ENCODE peak calls at places on chromosome 12, in eight cellular contexts. P is uterus; F is AG04450; K is right lobe of liver; E is stomach; Q is CD8-positive, alpha-beta T cell; H is left lung; U is fibroblast of lung. D is an unnamed sample.

GRCh38 chr12:65998031-65998430 is 132.5 kb downstream of the LLPH start:
- DNase-seq in U (no peak), F (no peak), P (no peak), Q (no peak), E (no peak), H (no peak), K (no peak), D (no peak)

GRCh38 chr12:74896186-74896585 is 313.5 kb downstream of the KCNC2 start:
- DNase-seq in F (peak; percentile 1), Q (no peak), H (no peak), U (no peak), E (no peak), P (no peak), K (no peak), D (no peak)

GRCh38 chr12:23771230-23771949 is 178.1 kb downstream of the SOX5 start:
- DNase-seq in U (no peak), Q (no peak), F (no peak), H (no peak), K (peak; percentile 86), P (no peak), E (no peak), D (peak; percentile 86)

GRCh38 chr12:117968826-117969659 is at the start of gene KSR2:
- DNase-seq in K (peak; percentile 43), U (no peak), F (no peak), P (no peak), H (peak; percentile 90), Q (peak; percentile 49), E (peak; percentile 82), D (peak; percentile 40)

GRCh38 chr12:58364389-58365086 is 423.2 kb downstream of the ATP23 start:
- DNase-seq in P (no peak), Q (no peak), U (peak; percentile 98), E (no peak), H (no peak), K (no peak), F (peak; percentile 97), D (no peak)

GRCh38 chr12:112031472-112031871 is 18.2 kb downstream of the ERP29 start:
- DNase-seq in F (no peak), K (no peak), U (no peak), Q (no peak), P (no peak), H (no peak), E (no peak), D (no peak)

GRCh38 chr12:120252071-120252906 is 13.2 kb downstream of the PXN start:
- DNase-seq in P (no peak), K (no peak), E (no peak), F (no peak), U (no peak), H (no peak), Q (peak; percentile 81), D (no peak)

GRCh38 chr12:130952106-130952505 is 1.6 kb upstream of the ADGRD1 start:
- DNase-seq in H (no peak), E (no peak), U (no peak), P (peak; percentile 63), F (no peak), Q (no peak), K (no peak), D (no peak)

GRCh38 chr12:49565119-49565955 is 2.6 kb downstream of the MCRS1 start:
- DNase-seq in P (no peak), Q (no peak), E (no peak), F (no peak), U (no peak), K (no peak), H (peak; percentile 35), D (no peak)

GRCh38 chr12:47805417-47805816 is 14.3 kb downstream of the HDAC7 start:
- DNase-seq in U (peak; percentile 43), P (no peak), Q (no peak), F (no peak), E (no peak), K (no peak), H (no peak), D (no peak)

GRCh38 chr12:57765003-57765697 is 1.7 kb downstream of the CYP27B1 start:
- DNase-seq in Q (peak; percentile 70), U (no peak), E (peak; percentile 45), P (no peak), H (peak; percentile 86), F (no peak), K (no peak), D (no peak)

DNA sequence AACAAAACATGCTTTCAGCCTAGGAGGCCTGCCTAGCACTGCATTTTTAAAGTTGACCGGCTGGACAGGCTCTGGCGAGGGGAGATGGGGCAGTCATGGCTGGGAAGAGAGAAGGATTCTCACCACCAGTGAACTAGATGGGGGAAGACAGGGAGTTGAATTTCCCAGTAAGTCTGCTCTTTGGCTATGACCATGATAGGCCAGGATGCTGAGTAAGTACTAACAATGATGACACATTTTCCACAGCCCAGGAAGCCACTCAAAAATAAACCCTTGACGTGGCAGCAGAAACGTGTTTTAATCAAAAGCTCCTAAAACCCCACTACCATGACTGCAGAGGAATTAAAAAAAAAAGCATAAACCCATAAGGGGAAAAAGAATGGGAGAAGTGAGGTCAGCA is 19.0 kb downstream of the KCTD10 start:
- DNase-seq in F (peak; percentile 45), Q (no peak), K (no peak), U (peak; percentile 60), E (no peak), P (no peak), H (no peak), D (no peak)
- H3K27ac ChIP-seq in F (peak overlapping the region; percentile 98), Q (no peak overlapping the region), K (peak overlapping the region; percentile 55), U (peak overlapping the region; percentile 99), E (peak overlapping the region; percentile 95), P (peak overlapping the region; percentile 94), H (peak overlapping the region; percentile 38), D (peak overlapping the region; percentile 88)

GRCh38 chr12:82359115-82359478 is 768 bp downstream of the METTL25 start:
- DNase-seq in U (peak; percentile 11), Q (no peak), K (no peak), F (no peak), E (no peak), H (peak; percentile 77), P (no peak), D (no peak)
- H3K27ac ChIP-seq in U (peak overlapping the region; percentile 22), Q (peak overlapping the region; percentile 98), K (peak overlapping the region; percentile 95), F (no peak overlapping the region), E (peak overlapping the region; percentile 95), H (peak overlapping the region; percentile 97), P (peak overlapping the region; percentile 97), D (peak overlapping the region; percentile 98)

DNA sequence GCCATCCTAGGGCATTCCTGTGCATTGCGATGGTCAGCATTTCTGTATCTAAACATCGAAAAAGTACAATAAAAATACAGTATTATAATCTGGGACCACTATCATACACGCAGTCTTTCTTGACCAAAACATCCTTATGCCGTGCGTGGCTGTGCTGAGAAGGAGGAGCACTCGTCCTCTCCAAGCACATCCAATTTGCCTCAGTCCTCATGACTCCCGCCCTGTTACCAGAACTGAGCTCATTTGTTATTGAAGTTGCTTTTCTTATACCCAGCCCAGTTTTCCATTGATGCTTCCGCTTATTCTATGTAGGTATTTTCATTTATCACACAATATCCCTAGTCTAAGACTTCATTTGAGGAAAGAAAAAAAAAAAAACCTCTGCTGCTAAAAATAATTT is 237.0 kb upstream of the PLEKHG7 start:
- DNase-seq in F (no peak), K (no peak), Q (no peak), U (no peak), P (no peak), H (no peak), E (no peak), D (no peak)
- H3K27ac ChIP-seq in F (no peak overlapping the region), K (no peak overlapping the region), Q (no peak overlapping the region), U (no peak overlapping the region), P (no peak overlapping the region), H (no peak overlapping the region), E (no peak overlapping the region), D (no peak overlapping the region)

GRCh38 chr12:52230364-52231281 is 2.4 kb upstream of the KRT7 start:
- DNase-seq in H (peak; percentile 84), U (peak; percentile 72), F (no peak), P (no peak), E (no peak), K (no peak), Q (no peak), D (no peak)

GRCh38 chr12:52228366-52228765 is 4.7 kb upstream of the KRT7 start:
- DNase-seq in H (no peak), E (no peak), K (no peak), Q (no peak), F (no peak), U (no peak), P (no peak), D (no peak)

GRCh38 chr12:52229836-52230343 is 3.2 kb upstream of the KRT7 start:
- DNase-seq in H (no peak), E (no peak), P (no peak), K (no peak), Q (no peak), U (no peak), F (no peak), D (no peak)

GRCh38 chr12:52227767-52228166 is 5.3 kb upstream of the KRT7 start:
- DNase-seq in Q (no peak), F (no peak), U (no peak), E (no peak), K (no peak), H (no peak), P (no peak), D (no peak)

DNA sequence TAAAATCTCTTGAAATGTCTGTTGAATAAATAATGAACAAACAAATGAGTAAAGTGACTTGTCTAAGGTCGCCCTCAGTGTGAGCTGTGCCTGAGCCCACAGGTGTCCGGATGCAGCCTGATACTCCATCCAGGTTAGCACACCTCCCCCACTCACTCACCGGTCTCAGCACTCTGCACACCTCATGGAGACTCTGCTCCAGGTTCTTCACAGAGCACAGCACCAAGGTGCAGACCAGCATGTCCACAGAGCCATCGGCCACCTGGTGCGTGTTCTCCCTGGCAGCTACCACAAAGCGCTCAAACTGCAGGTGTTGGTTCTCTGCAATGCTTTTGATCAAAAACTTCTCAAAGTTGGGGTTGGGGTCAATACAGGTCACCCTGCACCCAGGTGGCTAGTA is 4.1 kb upstream of the KRT7 start:
- DNase-seq in P (no peak), Q (no peak), F (no peak), K (no peak), U (no peak), H (no peak), E (no peak), D (no peak)
- H3K27ac ChIP-seq in P (no peak overlapping the region), Q (no peak overlapping the region), F (no peak overlapping the region), K (no peak overlapping the region), U (no peak overlapping the region), H (no peak overlapping the region), E (no peak overlapping the region), D (no peak overlapping the region)

GRCh38 chr12:98274430-98275130 is 240.8 kb upstream of the TMPO start:
- DNase-seq in P (no peak), F (no peak), U (no peak), K (no peak), H (no peak), Q (no peak), E (no peak), D (no peak)

GRCh38 chr12:98275131-98275475 is 240.3 kb upstream of the TMPO start:
- DNase-seq in E (no peak), Q (no peak), H (no peak), K (no peak), P (no peak), F (no peak), U (no peak), D (no peak)
- H3K27ac ChIP-seq in E (no peak overlapping the region), Q (no peak overlapping the region), H (no peak overlapping the region), K (no peak overlapping the region), P (no peak overlapping the region), F (no peak overlapping the region), U (no peak overlapping the region), D (no peak overlapping the region)

GRCh38 chr12:27347779-27348178 is 15.1 kb downstream of the BMAL2 start:
- DNase-seq in P (no peak), Q (no peak), K (no peak), E (no peak), H (no peak), F (no peak), U (no peak), D (no peak)
- H3K27ac ChIP-seq in P (no peak overlapping the region), Q (no peak overlapping the region), K (no peak overlapping the region), E (no peak overlapping the region), H (no peak overlapping the region), F (no peak overlapping the region), U (no peak overlapping the region), D (no peak overlapping the region)

D was measured in substantia nigra.